ENCODE peak calls at places on chromosome 1, in six cellular contexts. K, U, V, E, Y and C are unnamed samples.

GRCh38 chr1:51575406-51576084 is 41.3 kb upstream of the OSBPL9 start:
- DNase-seq in E (no peak), U (no peak), V (no peak), Y (no peak), K (no peak), C (no peak)

GRCh38 chr1:51956528-51957509 is 33.7 kb downstream of the RAB3B start:
- DNase-seq in E (no peak), Y (no peak), V (no peak), U (no peak), K (no peak), C (no peak)

GRCh38 chr1:101316801-101317200 is 80.0 kb downstream of the S1PR1 start:
- DNase-seq in Y (no peak), V (no peak), K (no peak), E (no peak), U (no peak), C (no peak)

GRCh38 chr1:184888505-184888904 is 85.8 kb downstream of the NIBAN1 start:
- DNase-seq in K (no peak), V (no peak), E (no peak), U (no peak), Y (no peak), C (no peak)

GRCh38 chr1:85295006-85295431 is 18.6 kb upstream of the BCL10 start:
- DNase-seq in K (no peak), Y (no peak), E (no peak), V (no peak), U (no peak), C (no peak)

GRCh38 chr1:176073524-176074157 is 133.4 kb downstream of the COP1 start:
- DNase-seq in U (no peak), Y (peak; percentile 30), K (no peak), E (no peak), V (peak; percentile 55), C (peak; percentile 61)

GRCh38 chr1:22317231-22317919 is 134.3 kb upstream of the ZBTB40 start:
- DNase-seq in E (no peak), K (no peak), V (peak; percentile 61), U (no peak), Y (no peak), C (no peak)

GRCh38 chr1:5273280-5274003 is 619.0 kb downstream of the AJAP1 start:
- DNase-seq in K (no peak), Y (no peak), U (no peak), V (no peak), E (no peak), C (no peak)

GRCh38 chr1:167328762-167329483 is 108.2 kb downstream of the POU2F1 start:
- DNase-seq in V (peak; percentile 80), E (no peak), K (no peak), U (no peak), Y (no peak), C (peak; percentile 30)

GRCh38 chr1:219190605-219191004 is 16.9 kb downstream of the LYPLAL1 start:
- DNase-seq in Y (no peak), K (no peak), E (no peak), V (no peak), U (no peak), C (no peak)

GRCh38 chr1:245933431-245934042 is 573.5 kb downstream of the SMYD3 start:
- DNase-seq in V (no peak), K (no peak), E (no peak), Y (no peak), U (no peak), C (no peak)

GRCh38 chr1:221418346-221418745 is 323.5 kb downstream of the DUSP10 start:
- DNase-seq in U (no peak), Y (no peak), V (no peak), K (no peak), E (no peak), C (no peak)

GRCh38 chr1:180773210-180773865 is 139.4 kb upstream of the KIAA1614 start:
- DNase-seq in E (no peak), K (no peak), V (no peak), Y (no peak), U (no peak), C (no peak)

GRCh38 chr1:153288634-153289275 is 24.0 kb downstream of the PGLYRP3 start:
- DNase-seq in U (no peak), E (no peak), K (no peak), V (peak; percentile 77), Y (no peak), C (no peak)

GRCh38 chr1:41559331-41559730 is 74.8 kb upstream of the EDN2 start:
- DNase-seq in U (peak; percentile 31), E (no peak), K (no peak), V (no peak), Y (no peak), C (no peak)

GRCh38 chr1:12630946-12631540 is 12.8 kb upstream of the AADACL4 start:
- DNase-seq in V (no peak), K (peak; percentile 25), Y (no peak), E (no peak), U (no peak), C (no peak)

GRCh38 chr1:70779571-70779970 is 268.0 kb downstream of the PTGER3 start:
- DNase-seq in E (no peak), Y (no peak), U (no peak), V (no peak), K (no peak), C (no peak)

GRCh38 chr1:211591980-211592493 is 13.1 kb upstream of the SLC30A1 start:
- DNase-seq in V (no peak), E (no peak), Y (no peak), U (no peak), K (no peak), C (no peak)

GRCh38 chr1:50724626-50725286 is 235.3 kb downstream of the FAF1 start:
- DNase-seq in U (no peak), E (no peak), K (no peak), V (no peak), Y (no peak), C (no peak)

GRCh38 chr1:36652586-36652985 is 169.9 kb upstream of the CSF3R start:
- DNase-seq in V (no peak), U (peak; percentile 23), E (no peak), Y (no peak), K (no peak), C (no peak)

GRCh38 chr1:204317170-204317569 is 42.6 kb downstream of the PLEKHA6 start:
- DNase-seq in U (no peak), K (no peak), V (no peak), Y (no peak), E (no peak), C (no peak)

GRCh38 chr1:111959436-111959835 is 30.0 kb downstream of the KCND3 start:
- DNase-seq in V (no peak), Y (no peak), E (no peak), K (no peak), U (no peak), C (no peak)
- H3K27ac ChIP-seq in V (no peak overlapping the region), Y (no peak overlapping the region), E (no peak overlapping the region), K (no peak overlapping the region), U (no peak overlapping the region), C (no peak overlapping the region)

GRCh38 chr1:53127546-53127945 is 14.9 kb downstream of the SLC1A7 start:
- DNase-seq in U (peak; percentile 55), V (no peak), E (no peak), K (no peak), Y (no peak), C (no peak)

GRCh38 chr1:53125122-53125521 is 17.3 kb downstream of the SLC1A7 start:
- DNase-seq in E (no peak), K (peak; percentile 5), U (peak; percentile 24), V (no peak), Y (no peak), C (no peak)

GRCh38 chr1:53125623-53126360 is 16.6 kb downstream of the SLC1A7 start:
- DNase-seq in Y (no peak), K (peak; percentile 68), U (peak; percentile 65), V (no peak), E (no peak), C (no peak)

GRCh38 chr1:53128401-53128800 is 14.0 kb downstream of the SLC1A7 start:
- DNase-seq in U (peak; percentile 45), K (no peak), Y (peak; percentile 1), V (peak; percentile 6), E (no peak), C (no peak)

GRCh38 chr1:53126495-53126894 is 15.9 kb downstream of the SLC1A7 start:
- DNase-seq in E (no peak), U (peak; percentile 44), Y (no peak), V (no peak), K (peak; percentile 10), C (no peak)
- H3K27ac ChIP-seq in E (peak overlapping the region; percentile 93), U (no peak overlapping the region), Y (no peak overlapping the region), V (peak overlapping the region; percentile 97), K (no peak overlapping the region), C (no peak overlapping the region)

DNA sequence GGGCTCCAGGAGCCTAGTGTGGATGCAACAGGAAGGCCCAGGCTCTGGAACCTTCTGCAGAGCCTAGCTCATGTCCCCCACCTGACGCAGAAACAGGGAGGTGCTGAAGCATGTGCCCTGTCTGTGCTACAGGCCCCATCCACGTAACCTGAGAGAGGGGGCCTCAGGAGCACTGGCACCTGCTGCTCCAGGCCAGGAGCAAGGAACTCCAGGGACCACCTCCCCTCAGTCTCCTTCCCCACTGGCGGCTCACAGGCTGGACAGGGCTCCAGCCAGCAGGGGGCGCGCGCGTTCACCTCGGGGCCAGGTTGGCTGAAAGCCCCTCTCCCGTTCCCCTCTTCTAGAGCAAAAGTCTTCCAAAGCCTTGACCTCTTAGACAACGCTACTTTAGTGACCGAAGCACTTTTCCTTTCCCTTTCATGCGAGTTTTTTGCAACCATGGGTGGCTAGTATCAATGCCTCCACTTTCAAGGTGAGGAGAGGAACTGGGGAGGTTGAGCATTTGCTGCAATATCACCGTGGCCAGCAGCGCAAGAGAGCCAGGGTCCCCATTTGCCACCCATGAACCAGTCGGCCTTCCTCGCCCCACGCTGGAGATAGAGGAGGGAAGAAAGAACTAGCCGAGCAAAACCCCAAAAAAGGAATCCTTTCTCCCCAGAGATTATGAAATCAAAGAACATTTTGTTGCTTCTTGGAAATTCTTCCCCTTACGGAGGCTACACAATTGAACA is 52.4 kb upstream of the GPR157 start:
- DNase-seq in E (no peak), V (peak; percentile 82), Y (peak; percentile 65), K (peak; percentile 86), U (peak; percentile 93), C (peak; percentile 32)
- H3K27ac ChIP-seq in E (peak overlapping the region; percentile 88), V (peak overlapping the region; percentile 95), Y (peak overlapping the region; percentile 68), K (no peak overlapping the region), U (no peak overlapping the region), C (peak overlapping the region; percentile 45)

GRCh38 chr1:39969048-39969447 is 14.1 kb downstream of the MFSD2A start:
- DNase-seq in V (no peak), E (no peak), K (no peak), Y (no peak), U (no peak), C (no peak)

GRCh38 chr1:39971138-39971537 is 16.2 kb downstream of the MFSD2A start:
- DNase-seq in Y (no peak), E (no peak), V (no peak), U (no peak), K (no peak), C (no peak)

GRCh38 chr1:39973503-39974135 is 18.7 kb downstream of the MFSD2A start:
- DNase-seq in K (peak; percentile 86), E (peak; percentile 69), Y (peak; percentile 83), V (peak; percentile 75), U (peak; percentile 92), C (peak; percentile 69)

GRCh38 chr1:39969531-39970270 is 14.8 kb downstream of the MFSD2A start:
- DNase-seq in K (no peak), V (no peak), Y (no peak), E (no peak), U (no peak), C (no peak)

DNA sequence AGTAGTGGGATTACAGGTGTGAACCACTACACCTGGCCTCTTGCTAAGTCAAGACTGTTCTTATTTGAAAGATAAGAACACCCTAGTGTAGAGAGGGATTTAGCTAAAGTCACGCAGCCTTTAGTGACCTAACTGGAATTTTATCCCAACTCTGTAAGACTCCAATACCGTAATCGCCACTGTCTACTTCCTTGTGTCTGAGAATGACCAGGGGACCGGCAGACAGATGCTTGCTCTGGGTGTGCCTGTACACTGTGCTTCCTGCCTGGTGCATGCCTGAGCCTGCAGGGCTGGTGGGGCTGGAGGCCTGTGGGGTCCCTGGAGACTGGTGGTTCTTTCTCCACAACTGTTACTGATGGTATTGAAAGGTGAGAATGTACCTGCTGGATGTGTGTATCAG is 15.3 kb downstream of the MFSD2A start:
- DNase-seq in E (no peak), U (no peak), K (no peak), Y (no peak), V (no peak), C (no peak)
- H3K27ac ChIP-seq in E (no peak overlapping the region), U (no peak overlapping the region), K (no peak overlapping the region), Y (no peak overlapping the region), V (no peak overlapping the region), C (no peak overlapping the region)